ENCODE peak calls at places on chromosomes 12 and 14, in nine cellular contexts. K, U, F, H, I, V, X, E and S are unnamed samples.

GRCh38 chr14:38210587-38211257 is 3.0 kb downstream of the SSTR1 start:
- DNase-seq in U (no peak), V (peak), H (no peak), X (no peak), I (no peak), F (no peak), K (no peak), E (no peak), S (no peak)

GRCh38 chr12:120534703-120535655 is 823 bp downstream of the RNF10 start:
- DNase-seq in U (peak), I (no peak), F (no peak), V (peak), X (peak), K (peak), E (peak), H (peak), S (peak)

GRCh38 chr14:56709201-56709600 is 101.1 kb downstream of the OTX2 start:
- DNase-seq in I (no peak), F (no peak), K (no peak), H (no peak), U (no peak), X (no peak), E (no peak), V (no peak), S (no peak)

GRCh38 chr14:31894351-31894750 is 182.8 kb upstream of the ARHGAP5 start:
- DNase-seq in F (no peak), H (peak), V (no peak), K (no peak), E (no peak), X (no peak), I (no peak), U (no peak), S (no peak)

GRCh38 chr12:42135264-42135814 is 9.3 kb downstream of the GXYLT1 start:
- DNase-seq in U (no peak), F (no peak), E (no peak), V (no peak), I (no peak), H (peak), X (no peak), K (no peak), S (no peak)

GRCh38 chr12:132222096-132222807 is 78.0 kb downstream of the NOC4L start:
- DNase-seq in X (no peak), F (no peak), H (peak), E (peak), V (no peak), I (no peak), U (no peak), K (peak), S (no peak)

GRCh38 chr12:27347779-27348178 is 15.1 kb downstream of the BMAL2 start:
- DNase-seq in E (no peak), V (no peak), K (no peak), U (no peak), I (no peak), F (no peak), X (no peak), H (peak), S (no peak)

GRCh38 chr12:49955899-49956662 is 5.5 kb downstream of the AQP2 start:
- DNase-seq in I (no peak), E (no peak), K (no peak), X (no peak), V (no peak), U (no peak), H (no peak), F (no peak), S (no peak)

GRCh38 chr14:86333506-86333905 is 803.6 kb downstream of the FLRT2 start:
- DNase-seq in F (no peak), V (no peak), I (no peak), X (no peak), E (no peak), U (no peak), H (no peak), K (no peak), S (no peak)

GRCh38 chr14:104399432-104400155 is 180.0 kb upstream of the C14orf180 start:
- DNase-seq in K (no peak), V (no peak), I (no peak), U (no peak), F (no peak), X (no peak), E (peak), H (no peak), S (no peak)

GRCh38 chr12:7907009-7907408 is 29.0 kb downstream of the SLC2A3 start:
- DNase-seq in E (no peak), H (peak), X (no peak), V (peak), K (peak), I (no peak), U (peak), F (peak), S (peak)

GRCh38 chr12:41907550-41907949 is 237.1 kb downstream of the GXYLT1 start:
- DNase-seq in V (no peak), E (no peak), F (no peak), K (no peak), H (no peak), X (no peak), I (no peak), U (no peak), S (no peak)

GRCh38 chr12:43812926-43813325 is 6.8 kb upstream of the TWF1 start:
- DNase-seq in F (no peak), I (no peak), E (no peak), K (peak), H (peak), X (no peak), U (no peak), V (no peak), S (no peak)

GRCh38 chr12:52010152-52010622 is 3.4 kb downstream of the TAMALIN start:
- DNase-seq in F (no peak), I (peak), E (no peak), K (no peak), U (no peak), V (peak), H (no peak), X (peak), S (peak)

GRCh38 chr12:106074706-106075392 is 63.9 kb downstream of the NUAK1 start:
- DNase-seq in V (no peak), K (peak), F (no peak), H (no peak), X (no peak), I (no peak), E (no peak), U (no peak), S (no peak)

GRCh38 chr14:102320033-102320660 is 601 bp downstream of the ZNF839 start:
- DNase-seq in F (no peak), K (peak), I (peak), E (no peak), X (peak), U (peak), V (peak), H (peak), S (no peak)

GRCh38 chr12:25648460-25648859 is 95.4 kb upstream of the LMNTD1 start:
- DNase-seq in K (peak), I (peak), X (peak), H (peak), E (no peak), V (peak), U (no peak), F (peak), S (no peak)

GRCh38 chr12:56338643-56339422 is at the start of gene IL23A:
- DNase-seq in I (no peak), U (peak), H (peak), F (no peak), K (peak), V (peak), E (no peak), X (no peak), S (no peak)

GRCh38 chr12:51744235-51744634 is 104.3 kb downstream of the FIGNL2 start:
- DNase-seq in F (peak), I (no peak), E (no peak), X (no peak), H (no peak), U (no peak), K (no peak), V (no peak), S (no peak)

GRCh38 chr14:24224618-24225071 is 7.5 kb downstream of the NEDD8 start:
- DNase-seq in X (no peak), V (no peak), F (peak), U (no peak), H (peak), E (no peak), I (no peak), K (no peak), S (peak)

GRCh38 chr12:39064712-39065111 is 159.3 kb upstream of the CPNE8 start:
- DNase-seq in K (no peak), U (no peak), H (no peak), F (no peak), X (no peak), E (peak), I (no peak), V (no peak), S (no peak)